ENCODE peak calls at places on chromosomes 7 and 10, in nine cellular contexts. Q is stimulated activated CD4-positive, alpha-beta T cell treated with anti-CD3 and anti-CD28 coated beads, Interleukin-4, amount 100 ng/mL, for 48 hours; J is activated T-cell treated with anti-CD3 and anti-CD28 coated beads, Interleukin-2, amount 50 U/mL, for 4 hours; T is Right ventricle myocardium superior; E is bronchial epithelial cell; S is GM19239; C is effector memory CD4-positive, alpha-beta T cell; B is anterior cingulate cortex; Z is PC-3. X is an unnamed sample.

GRCh38 chr7:46391215-46391614 is 470.1 kb upstream of the IGFBP3 start:
- DNase-seq in S (no peak), T (no peak), Q (no peak), C (no peak), J (no peak), E (no peak), Z (no peak), B (no peak), X (no peak)

GRCh38 chr10:8543361-8544056 is 489.0 kb downstream of the GATA3 start:
- DNase-seq in S (no peak), E (peak; percentile 14), B (no peak), Z (peak; percentile 55), J (no peak), T (no peak), C (no peak), Q (no peak), X (no peak)

GRCh38 chr10:95556994-95557767 is 4.0 kb downstream of the SORBS1 start:
- DNase-seq in Z (no peak), Q (no peak), E (no peak), S (no peak), T (no peak), C (no peak), J (no peak), B (no peak), X (no peak)

GRCh38 chr7:40799-41750 is 151.3 kb upstream of the FAM20C start:
- DNase-seq in E (no peak), J (no peak), S (no peak), C (no peak), Z (no peak), Q (no peak), T (peak; percentile 24), B (no peak), X (no peak)

GRCh38 chr10:52566471-52567246 is 205.9 kb downstream of the MBL2 start:
- DNase-seq in Q (no peak), S (no peak), C (no peak), J (no peak), T (no peak), B (no peak), Z (peak; percentile 98), E (peak; percentile 45), X (no peak)

GRCh38 chr10:29918623-29919400 is 140.6 kb downstream of the JCAD start:
- DNase-seq in E (no peak), B (no peak), J (no peak), S (no peak), Z (no peak), C (no peak), Q (no peak), T (no peak), X (no peak)

GRCh38 chr7:51366930-51367613 is 50.5 kb upstream of the COBL start:
- DNase-seq in Q (no peak), B (peak; percentile 30), Z (peak; percentile 75), S (peak; percentile 20), T (no peak), E (peak; percentile 46), J (no peak), C (no peak), X (peak; percentile 11)

GRCh38 chr10:25071227-25071626 is 54.8 kb downstream of the THNSL1 start:
- DNase-seq in S (no peak), B (no peak), J (no peak), E (no peak), T (no peak), Z (no peak), C (no peak), Q (no peak), X (no peak)

GRCh38 chr10:113704637-113705343 is 25.1 kb downstream of the CASP7 start:
- DNase-seq in T (no peak), S (no peak), J (no peak), B (no peak), E (peak; percentile 55), Q (no peak), C (no peak), Z (peak; percentile 51), X (peak; percentile 38)

GRCh38 chr10:88918506-88918905 is 34.1 kb downstream of the ACTA2 start:
- DNase-seq in Z (no peak), C (no peak), J (no peak), E (no peak), S (no peak), T (no peak), Q (no peak), B (no peak), X (no peak)

GRCh38 chr10:50289196-50289595 is 37.9 kb upstream of the ASAH2 start:
- DNase-seq in C (no peak), B (no peak), Q (no peak), S (no peak), J (no peak), E (no peak), Z (no peak), T (no peak), X (no peak)

GRCh38 chr10:124706462-124706857 is 37.7 kb downstream of the FAM53B start:
- DNase-seq in J (no peak), E (no peak), C (no peak), T (no peak), B (no peak), Q (no peak), S (no peak), Z (no peak), X (no peak)

GRCh38 chr10:110481948-110482347 is 15.8 kb upstream of the DUSP5 start:
- DNase-seq in B (no peak), C (no peak), T (no peak), Z (peak; percentile 60), E (no peak), S (no peak), J (no peak), Q (no peak), X (no peak)

GRCh38 chr10:5944389-5945202 is 32.7 kb downstream of the IL15RA start:
- DNase-seq in C (no peak), Q (no peak), T (peak; percentile 68), J (no peak), E (peak; percentile 98), S (no peak), B (no peak), Z (peak; percentile 89), X (no peak)

GRCh38 chr7:29202651-29203069 is 8.1 kb downstream of the CHN2 start:
- DNase-seq in Z (no peak), E (no peak), T (no peak), C (no peak), S (no peak), J (no peak), B (no peak), Q (no peak), X (no peak)

GRCh38 chr7:150346922-150347321 is 5.5 kb upstream of the RARRES2 start:
- DNase-seq in C (no peak), S (no peak), Q (no peak), T (no peak), J (no peak), B (no peak), Z (no peak), E (no peak), X (no peak)

GRCh38 chr7:5429253-5429856 is 5.7 kb upstream of the TNRC18 start:
- DNase-seq in S (no peak), B (no peak), C (no peak), J (no peak), Z (peak; percentile 40), T (peak; percentile 73), Q (no peak), E (peak; percentile 71), X (no peak)

GRCh38 chr10:122981066-122981464 is 864 bp downstream of the PSTK start:
- DNase-seq in Z (peak; percentile 35), B (no peak), E (peak; percentile 36), S (no peak), J (no peak), T (no peak), C (no peak), Q (no peak), X (no peak)

GRCh38 chr7:27640914-27641570 is 21.6 kb downstream of the HIBADH start:
- DNase-seq in E (peak; percentile 79), T (no peak), S (no peak), Z (peak; percentile 93), J (no peak), C (no peak), B (no peak), Q (no peak), X (no peak)

GRCh38 chr7:151091431-151091830 is 5.2 kb downstream of the AGAP3 start:
- DNase-seq in B (no peak), S (no peak), T (no peak), Z (no peak), C (no peak), Q (no peak), J (no peak), E (no peak), X (no peak)

GRCh38 chr7:113004726-113005454 is 81.7 kb downstream of the GPR85 start:
- DNase-seq in C (no peak), J (no peak), Q (no peak), B (no peak), E (no peak), Z (no peak), S (no peak), T (no peak), X (no peak)

GRCh38 chr7:119783799-119784198 is 489.2 kb upstream of the KCND2 start:
- DNase-seq in S (no peak), C (no peak), B (no peak), Z (peak; percentile 30), Q (no peak), T (no peak), J (no peak), E (peak; percentile 33), X (no peak)

GRCh38 chr7:24946467-24946866 is 33.5 kb downstream of the OSBPL3 start:
- DNase-seq in C (no peak), J (no peak), Q (no peak), B (no peak), Z (no peak), S (no peak), T (no peak), E (no peak), X (no peak)

GRCh38 chr7:7329321-7329720 is 147.0 kb downstream of the C1GALT1 start:
- DNase-seq in B (no peak), J (no peak), C (no peak), E (peak; percentile 76), S (no peak), T (no peak), Q (no peak), Z (no peak), X (no peak)

GRCh38 chr10:116761883-116762282 is 19.5 kb upstream of the HSPA12A start:
- DNase-seq in Q (no peak), Z (no peak), S (no peak), E (no peak), J (no peak), T (no peak), B (no peak), C (no peak), X (no peak)

GRCh38 chr7:142797342-142797798 is 26.6 kb downstream of the PRSS2 start:
- DNase-seq in Q (no peak), S (no peak), C (no peak), Z (no peak), T (no peak), B (no peak), E (no peak), J (no peak), X (no peak)

GRCh38 chr7:117178600-117178999 is 144.3 kb downstream of the WNT2 start:
- DNase-seq in T (no peak), E (no peak), Z (no peak), J (no peak), Q (no peak), S (no peak), B (no peak), C (no peak), X (no peak)

GRCh38 chr10:131210181-131210580 is 101.3 kb downstream of the TCERG1L start:
- DNase-seq in B (no peak), S (no peak), E (no peak), J (no peak), T (no peak), Z (no peak), Q (no peak), C (no peak), X (no peak)

GRCh38 chr10:29343607-29344038 is 54.8 kb downstream of the LYZL1 start:
- DNase-seq in E (no peak), C (no peak), T (no peak), Z (no peak), B (no peak), J (no peak), S (no peak), Q (no peak), X (no peak)

GRCh38 chr7:82446897-82447296 is 3.3 kb upstream of the CACNA2D1 start:
- DNase-seq in C (no peak), Z (no peak), E (peak; percentile 15), Q (no peak), J (no peak), S (no peak), B (no peak), T (no peak), X (no peak)

GRCh38 chr10:43316988-43317387 is 50.1 kb upstream of the RASGEF1A start:
- DNase-seq in S (no peak), Q (no peak), B (no peak), Z (peak; percentile 6), J (no peak), E (no peak), T (no peak), C (no peak), X (no peak)